ENCODE peak calls at places on chromosomes 6 and 20, in seven cellular contexts. A is activated CD8-positive, alpha-beta memory T cell treated with anti-CD3 and anti-CD28 coated beads for 24 hours; W is NCI-H146; Q is naive thymus-derived CD4-positive, alpha-beta T cell; X is omental fat pad; P is hepatocyte; F is SW 1271. H is an unnamed sample.

GRCh38 chr6:105815657-105816555 is 270.2 kb upstream of the PRDM1 start:
- DNase-seq in A (no peak), W (no peak), Q (no peak), X (no peak), P (no peak), F (no peak), H (no peak)

GRCh38 chr6:78308025-78308424 is 559.3 kb upstream of the IRAK1BP1 start:
- DNase-seq in A (no peak), W (no peak), Q (no peak), X (no peak), P (no peak), F (peak), H (no peak)

GRCh38 chr6:154907293-154907692 is 87.8 kb upstream of the TIAM2 start:
- DNase-seq in A (no peak), W (no peak), Q (no peak), X (no peak), P (no peak), F (no peak), H (no peak)

GRCh38 chr6:27547157-27548075 is 74.5 kb upstream of the ZNF184 start:
- DNase-seq in A (peak), W (peak), Q (no peak), X (no peak), P (peak), F (peak), H (no peak)

GRCh38 chr20:1402149-1402548 is 9.3 kb upstream of the FKBP1A start:
- DNase-seq in A (no peak), W (no peak), Q (no peak), X (no peak), P (no peak), F (no peak), H (no peak)

GRCh38 chr20:35702051-35702823 is 3.0 kb downstream of the ROMO1 start:
- DNase-seq in A (peak), W (no peak), Q (no peak), X (no peak), P (no peak), F (no peak), H (no peak)

GRCh38 chr20:11261533-11262000 is 587.8 kb upstream of the JAG1 start:
- DNase-seq in A (no peak), W (no peak), Q (no peak), X (no peak), P (no peak), F (no peak), H (no peak)

GRCh38 chr6:170087946-170088348 is 202.9 kb downstream of the DLL1 start:
- DNase-seq in A (no peak), W (no peak), Q (peak), X (peak), P (no peak), F (no peak), H (peak)

GRCh38 chr20:19889011-19889953 is 127.9 kb upstream of the NAA20 start:
- DNase-seq in A (no peak), W (no peak), Q (no peak), X (no peak), P (peak), F (peak), H (peak)

GRCh38 chr20:38889792-38890496 is 36.3 kb upstream of the FAM83D start:
- DNase-seq in A (no peak), W (no peak), Q (no peak), X (no peak), P (no peak), F (no peak), H (peak)

GRCh38 chr6:26389349-26389799 is 6.5 kb downstream of the BTN2A2 start:
- DNase-seq in A (no peak), W (no peak), Q (no peak), X (no peak), P (no peak), F (no peak), H (no peak)

GRCh38 chr6:15490242-15491100 is 172.4 kb downstream of the DTNBP1 start:
- DNase-seq in A (peak), W (no peak), Q (no peak), X (no peak), P (no peak), F (no peak), H (no peak)

GRCh38 chr20:38692436-38693411 is 31.6 kb upstream of the SLC32A1 start:
- DNase-seq in A (peak), W (no peak), Q (peak), X (no peak), P (peak), F (peak), H (peak)

GRCh38 chr6:53603381-53604121 is 58.6 kb upstream of the GCLC start:
- DNase-seq in A (no peak), W (no peak), Q (no peak), X (no peak), P (no peak), F (no peak), H (no peak)

GRCh38 chr6:4316867-4317400 is 181.6 kb upstream of the ECI2 start:
- DNase-seq in A (no peak), W (peak), Q (no peak), X (no peak), P (peak), F (peak), H (no peak)

GRCh38 chr20:48283470-48284110 is 498.3 kb upstream of the SULF2 start:
- DNase-seq in A (no peak), W (no peak), Q (no peak), X (no peak), P (peak), F (no peak), H (peak)

GRCh38 chr20:33561981-33562601 is 72.2 kb downstream of the CBFA2T2 start:
- DNase-seq in A (no peak), W (peak), Q (no peak), X (peak), P (peak), F (peak), H (peak)

GRCh38 chr6:52881662-52881995 is 27.9 kb downstream of the GSTA3 start:
- DNase-seq in A (no peak), W (no peak), Q (no peak), X (no peak), P (no peak), F (no peak), H (no peak)

GRCh38 chr20:64095927-64096326 is 11.4 kb downstream of the NPBWR2 start:
- DNase-seq in A (no peak), W (no peak), Q (no peak), X (no peak), P (no peak), F (no peak), H (no peak)

GRCh38 chr20:53917145-53918009 is 153.0 kb downstream of the BCAS1 start:
- DNase-seq in A (no peak), W (no peak), Q (no peak), X (no peak), P (no peak), F (no peak), H (no peak)

GRCh38 chr20:17650301-17650761 is 31.7 kb downstream of the RRBP1 start:
- DNase-seq in A (no peak), W (no peak), Q (no peak), X (no peak), P (no peak), F (no peak), H (no peak)

GRCh38 chr6:50699086-50699886 is 14.0 kb upstream of the TFAP2D start:
- DNase-seq in A (no peak), W (no peak), Q (no peak), X (no peak), P (no peak), F (no peak), H (no peak)

GRCh38 chr6:39421383-39422225 is 99.1 kb upstream of the KCNK16 start:
- DNase-seq in A (no peak), W (no peak), Q (no peak), X (no peak), P (no peak), F (no peak), H (no peak)

GRCh38 chr20:32481311-32482103 is 103.6 kb downstream of the NOL4L start:
- DNase-seq in A (no peak), W (peak), Q (no peak), X (no peak), P (peak), F (no peak), H (no peak)

GRCh38 chr6:11218827-11219826 is 13.3 kb downstream of the NEDD9 start:
- DNase-seq in A (no peak), W (no peak), Q (no peak), X (no peak), P (no peak), F (no peak), H (no peak)

GRCh38 chr6:27651371-27651732 is 178.4 kb upstream of the ZNF184 start:
- DNase-seq in A (no peak), W (peak), Q (no peak), X (no peak), P (peak), F (no peak), H (no peak)

GRCh38 chr20:6533321-6533720 is 234.2 kb upstream of the BMP2 start:
- DNase-seq in A (no peak), W (no peak), Q (no peak), X (no peak), P (peak), F (no peak), H (no peak)

GRCh38 chr20:41618807-41619294 is 674 bp upstream of the CHD6 start:
- DNase-seq in A (no peak), W (no peak), Q (peak), X (no peak), P (peak), F (no peak), H (no peak)

GRCh38 chr20:18585134-18585533 is 2.7 kb upstream of the DTD1 start:
- DNase-seq in A (no peak), W (peak), Q (no peak), X (no peak), P (peak), F (no peak), H (no peak)

GRCh38 chr6:116611020-116611419 is 5.3 kb upstream of the RSPH4A start:
- DNase-seq in A (no peak), W (no peak), Q (no peak), X (no peak), P (no peak), F (no peak), H (no peak)

GRCh38 chr20:44717986-44718385 is 2.8 kb downstream of the CCN5 start:
- DNase-seq in A (no peak), W (no peak), Q (no peak), X (no peak), P (no peak), F (no peak), H (no peak)

GRCh38 chr6:44667668-44668390 is 280.3 kb downstream of the CDC5L start:
- DNase-seq in A (peak), W (no peak), Q (no peak), X (no peak), P (peak), F (no peak), H (no peak)

GRCh38 chr6:47633141-47633540 is 65.2 kb upstream of the ADGRF4 start:
- DNase-seq in A (no peak), W (peak), Q (no peak), X (no peak), P (peak), F (no peak), H (no peak)

GRCh38 chr6:170116643-170117042 is 174.2 kb downstream of the DLL1 start:
- DNase-seq in A (no peak), W (no peak), Q (no peak), X (no peak), P (no peak), F (no peak), H (peak)

GRCh38 chr6:167842457-167842856 is 15.7 kb downstream of the AFDN start:
- DNase-seq in A (no peak), W (no peak), Q (no peak), X (no peak), P (no peak), F (no peak), H (no peak)

GRCh38 chr20:44004306-44004915 is 89.8 kb downstream of the TOX2 start:
- DNase-seq in A (peak), W (no peak), Q (no peak), X (no peak), P (no peak), F (no peak), H (no peak)

GRCh38 chr20:35618372-35619131 is 2.9 kb downstream of the SPAG4 start:
- DNase-seq in A (peak), W (peak), Q (peak), X (no peak), P (no peak), F (peak), H (no peak)

GRCh38 chr20:62449951-62450815 is 22.8 kb upstream of the RBBP8NL start:
- DNase-seq in A (no peak), W (no peak), Q (no peak), X (no peak), P (no peak), F (no peak), H (no peak)